ENCODE peak calls at places on chromosomes 3 and 15, in five cellular contexts. One of them, this sample, is unnamed.

GRCh38 chr3:23206371-23206770 is 3.2 kb downstream of the UBE2E2 start:
- DNase-seq in NCI-H1694 treated with DMSO at 0.1 percent for 48 hours: no peak
- DNase-seq in ecto neural progenitor cell: no peak
- DNase-seq in CD4-positive, CD25-positive, alpha-beta regulatory T cell: no peak
- DNase-seq in T-helper 9 cell: no peak
- DNase-seq in this sample: no peak

GRCh38 chr3:14428087-14429067 is 26.0 kb downstream of the SLC6A6 start:
- DNase-seq in NCI-H1694 treated with DMSO at 0.1 percent for 48 hours: no peak
- DNase-seq in ecto neural progenitor cell: no peak
- DNase-seq in CD4-positive, CD25-positive, alpha-beta regulatory T cell: no peak
- DNase-seq in T-helper 9 cell: no peak
- DNase-seq in this sample: no peak

GRCh38 chr3:157081681-157082210 is 78.2 kb downstream of the CCNL1 start:
- DNase-seq in NCI-H1694 treated with DMSO at 0.1 percent for 48 hours: no peak
- DNase-seq in ecto neural progenitor cell: peak
- DNase-seq in CD4-positive, CD25-positive, alpha-beta regulatory T cell: peak
- DNase-seq in T-helper 9 cell: peak
- DNase-seq in this sample: no peak

GRCh38 chr15:74041777-74042435 is 40.4 kb downstream of the GOLGA6A start:
- DNase-seq in NCI-H1694 treated with DMSO at 0.1 percent for 48 hours: no peak
- DNase-seq in ecto neural progenitor cell: peak
- DNase-seq in CD4-positive, CD25-positive, alpha-beta regulatory T cell: no peak
- DNase-seq in T-helper 9 cell: no peak
- DNase-seq in this sample: peak

GRCh38 chr15:75727031-75727531 is 14.4 kb upstream of the CSPG4 start:
- DNase-seq in NCI-H1694 treated with DMSO at 0.1 percent for 48 hours: no peak
- DNase-seq in ecto neural progenitor cell: no peak
- DNase-seq in CD4-positive, CD25-positive, alpha-beta regulatory T cell: no peak
- DNase-seq in T-helper 9 cell: no peak
- DNase-seq in this sample: no peak

GRCh38 chr3:47856669-47857068 is 53.7 kb downstream of the DHX30 start:
- DNase-seq in NCI-H1694 treated with DMSO at 0.1 percent for 48 hours: no peak
- DNase-seq in ecto neural progenitor cell: no peak
- DNase-seq in CD4-positive, CD25-positive, alpha-beta regulatory T cell: no peak
- DNase-seq in T-helper 9 cell: no peak
- DNase-seq in this sample: no peak

GRCh38 chr3:53218136-53218535 is 37.7 kb downstream of the TKT start:
- DNase-seq in NCI-H1694 treated with DMSO at 0.1 percent for 48 hours: no peak
- DNase-seq in ecto neural progenitor cell: no peak
- DNase-seq in CD4-positive, CD25-positive, alpha-beta regulatory T cell: no peak
- DNase-seq in T-helper 9 cell: no peak
- DNase-seq in this sample: no peak

GRCh38 chr15:31274496-31275330 is 51.9 kb upstream of the KLF13 start:
- DNase-seq in NCI-H1694 treated with DMSO at 0.1 percent for 48 hours: no peak
- DNase-seq in ecto neural progenitor cell: no peak
- DNase-seq in CD4-positive, CD25-positive, alpha-beta regulatory T cell: no peak
- DNase-seq in T-helper 9 cell: no peak
- DNase-seq in this sample: peak

GRCh38 chr3:111072016-111072891 is 638 bp downstream of the NECTIN3 start:
- DNase-seq in NCI-H1694 treated with DMSO at 0.1 percent for 48 hours: no peak
- DNase-seq in ecto neural progenitor cell: no peak
- DNase-seq in CD4-positive, CD25-positive, alpha-beta regulatory T cell: peak
- DNase-seq in T-helper 9 cell: peak
- DNase-seq in this sample: peak